ENCODE peak calls at places on chromosome 3, in five cellular contexts. One of them, this sample, is unnamed.

GRCh38 chr3:48400824-48401433 is 28.9 kb downstream of the FBXW12 start:
- DNase-seq in dorsolateral prefrontal cortex: no peak
- DNase-seq in fibroblast of the aortic adventitia: peak; percentile 68
- DNase-seq in sigmoid colon: peak; percentile 85
- DNase-seq in CD8-positive, alpha-beta T cell: peak; percentile 50
- DNase-seq in this sample: peak; percentile 35

GRCh38 chr3:160061525-160061924 is 72.9 kb downstream of the IL12A start:
- DNase-seq in dorsolateral prefrontal cortex: no peak
- DNase-seq in fibroblast of the aortic adventitia: no peak
- DNase-seq in sigmoid colon: no peak
- DNase-seq in CD8-positive, alpha-beta T cell: no peak
- DNase-seq in this sample: no peak

GRCh38 chr3:96266395-96267187 is 547.8 kb upstream of the EPHA6 start:
- DNase-seq in dorsolateral prefrontal cortex: no peak
- DNase-seq in fibroblast of the aortic adventitia: peak; percentile 69
- DNase-seq in sigmoid colon: no peak
- DNase-seq in CD8-positive, alpha-beta T cell: no peak
- DNase-seq in this sample: peak; percentile 22

GRCh38 chr3:195198424-195199346 is 72.3 kb downstream of the XXYLT1 start:
- DNase-seq in dorsolateral prefrontal cortex: no peak
- DNase-seq in fibroblast of the aortic adventitia: no peak
- DNase-seq in sigmoid colon: peak; percentile 35
- DNase-seq in CD8-positive, alpha-beta T cell: no peak
- DNase-seq in this sample: no peak

GRCh38 chr3:18237251-18238005 is 187.7 kb downstream of the SATB1 start:
- DNase-seq in dorsolateral prefrontal cortex: no peak
- DNase-seq in fibroblast of the aortic adventitia: peak; percentile 58
- DNase-seq in sigmoid colon: no peak
- DNase-seq in CD8-positive, alpha-beta T cell: no peak
- DNase-seq in this sample: peak; percentile 72

GRCh38 chr3:59575113-59576001 is 525.5 kb upstream of the CFAP20DC start:
- DNase-seq in dorsolateral prefrontal cortex: peak; percentile 95
- DNase-seq in fibroblast of the aortic adventitia: peak; percentile 85
- DNase-seq in sigmoid colon: peak; percentile 89
- DNase-seq in CD8-positive, alpha-beta T cell: peak; percentile 80
- DNase-seq in this sample: peak; percentile 71

GRCh38 chr3:127035672-127036071 is 52.8 kb downstream of the PLXNA1 start:
- DNase-seq in dorsolateral prefrontal cortex: no peak
- DNase-seq in fibroblast of the aortic adventitia: peak; percentile 82
- DNase-seq in sigmoid colon: peak; percentile 83
- DNase-seq in CD8-positive, alpha-beta T cell: no peak
- DNase-seq in this sample: peak; percentile 29

GRCh38 chr3:174529298-174529697 is 329.8 kb upstream of the NAALADL2 start:
- DNase-seq in dorsolateral prefrontal cortex: no peak
- DNase-seq in fibroblast of the aortic adventitia: no peak
- DNase-seq in sigmoid colon: no peak
- DNase-seq in CD8-positive, alpha-beta T cell: no peak
- DNase-seq in this sample: no peak

GRCh38 chr3:152198655-152199054 is 70.1 kb upstream of the MBNL1 start:
- DNase-seq in dorsolateral prefrontal cortex: no peak
- DNase-seq in fibroblast of the aortic adventitia: no peak
- DNase-seq in sigmoid colon: no peak
- DNase-seq in CD8-positive, alpha-beta T cell: no peak
- DNase-seq in this sample: no peak

GRCh38 chr3:138833908-138834358 is 795 bp downstream of the PIK3CB start:
- DNase-seq in dorsolateral prefrontal cortex: peak; percentile 24
- DNase-seq in fibroblast of the aortic adventitia: peak; percentile 55
- DNase-seq in sigmoid colon: no peak
- DNase-seq in CD8-positive, alpha-beta T cell: no peak
- DNase-seq in this sample: peak; percentile 31

GRCh38 chr3:49842843-49843242 is 13.5 kb downstream of the TRAIP start:
- DNase-seq in dorsolateral prefrontal cortex: no peak
- DNase-seq in fibroblast of the aortic adventitia: no peak
- DNase-seq in sigmoid colon: no peak
- DNase-seq in CD8-positive, alpha-beta T cell: no peak
- DNase-seq in this sample: no peak

GRCh38 chr3:118269537-118270125 is 765.0 kb downstream of the IGSF11 start:
- DNase-seq in dorsolateral prefrontal cortex: no peak
- DNase-seq in fibroblast of the aortic adventitia: no peak
- DNase-seq in sigmoid colon: no peak
- DNase-seq in CD8-positive, alpha-beta T cell: no peak
- DNase-seq in this sample: no peak

GRCh38 chr3:98500019-98500418 is 2.5 kb downstream of the OR5K2 start:
- DNase-seq in dorsolateral prefrontal cortex: no peak
- DNase-seq in fibroblast of the aortic adventitia: no peak
- DNase-seq in sigmoid colon: no peak
- DNase-seq in CD8-positive, alpha-beta T cell: no peak
- DNase-seq in this sample: no peak

GRCh38 chr3:187986514-187986934 is 167.4 kb upstream of the LPP start:
- DNase-seq in dorsolateral prefrontal cortex: no peak
- DNase-seq in fibroblast of the aortic adventitia: peak; percentile 84
- DNase-seq in sigmoid colon: no peak
- DNase-seq in CD8-positive, alpha-beta T cell: peak; percentile 26
- DNase-seq in this sample: peak; percentile 87

GRCh38 chr3:62586356-62586755 is 213.0 kb upstream of the FEZF2 start:
- DNase-seq in dorsolateral prefrontal cortex: no peak
- DNase-seq in fibroblast of the aortic adventitia: peak; percentile 45
- DNase-seq in sigmoid colon: no peak
- DNase-seq in CD8-positive, alpha-beta T cell: no peak
- DNase-seq in this sample: peak; percentile 37

GRCh38 chr3:185337231-185337816 is 25.6 kb upstream of the MAP3K13 start:
- DNase-seq in dorsolateral prefrontal cortex: no peak
- DNase-seq in fibroblast of the aortic adventitia: no peak
- DNase-seq in sigmoid colon: no peak
- DNase-seq in CD8-positive, alpha-beta T cell: no peak
- DNase-seq in this sample: no peak

GRCh38 chr3:52798978-52799476 is 4.4 kb downstream of the ITIH3 start:
- DNase-seq in dorsolateral prefrontal cortex: no peak
- DNase-seq in fibroblast of the aortic adventitia: no peak
- DNase-seq in sigmoid colon: no peak
- DNase-seq in CD8-positive, alpha-beta T cell: no peak
- DNase-seq in this sample: no peak

GRCh38 chr3:71930056-71930991 is 145.4 kb upstream of the PROK2 start:
- DNase-seq in dorsolateral prefrontal cortex: no peak
- DNase-seq in fibroblast of the aortic adventitia: peak; percentile 73
- DNase-seq in sigmoid colon: no peak
- DNase-seq in CD8-positive, alpha-beta T cell: no peak
- DNase-seq in this sample: peak; percentile 13

GRCh38 chr3:29181872-29182271 is 99.0 kb upstream of the RBMS3 start:
- DNase-seq in dorsolateral prefrontal cortex: no peak
- DNase-seq in fibroblast of the aortic adventitia: no peak
- DNase-seq in sigmoid colon: no peak
- DNase-seq in CD8-positive, alpha-beta T cell: no peak
- DNase-seq in this sample: no peak

GRCh38 chr3:46463868-46464241 is 850 bp downstream of the LTF start:
- DNase-seq in dorsolateral prefrontal cortex: no peak
- DNase-seq in fibroblast of the aortic adventitia: no peak
- DNase-seq in sigmoid colon: no peak
- DNase-seq in CD8-positive, alpha-beta T cell: no peak
- DNase-seq in this sample: no peak

GRCh38 chr3:126538966-126539365 is 15.0 kb downstream of the CHST13 start:
- DNase-seq in dorsolateral prefrontal cortex: no peak
- DNase-seq in fibroblast of the aortic adventitia: no peak
- DNase-seq in sigmoid colon: no peak
- DNase-seq in CD8-positive, alpha-beta T cell: no peak
- DNase-seq in this sample: no peak

GRCh38 chr3:47347217-47347801 is 33.5 kb upstream of the PTPN23 start:
- DNase-seq in dorsolateral prefrontal cortex: no peak
- DNase-seq in fibroblast of the aortic adventitia: peak; percentile 69
- DNase-seq in sigmoid colon: peak; percentile 18
- DNase-seq in CD8-positive, alpha-beta T cell: no peak
- DNase-seq in this sample: peak; percentile 23

GRCh38 chr3:184391266-184391665 is 11.4 kb downstream of the CHRD start:
- DNase-seq in dorsolateral prefrontal cortex: no peak
- DNase-seq in fibroblast of the aortic adventitia: no peak
- DNase-seq in sigmoid colon: no peak
- DNase-seq in CD8-positive, alpha-beta T cell: no peak
- DNase-seq in this sample: no peak

GRCh38 chr3:59131016-59131771 is 81.4 kb upstream of the CFAP20DC start:
- DNase-seq in dorsolateral prefrontal cortex: no peak
- DNase-seq in fibroblast of the aortic adventitia: no peak
- DNase-seq in sigmoid colon: no peak
- DNase-seq in CD8-positive, alpha-beta T cell: no peak
- DNase-seq in this sample: no peak

GRCh38 chr3:43073116-43073835 is 32.6 kb downstream of the POMGNT2 start:
- DNase-seq in dorsolateral prefrontal cortex: no peak
- DNase-seq in fibroblast of the aortic adventitia: no peak
- DNase-seq in sigmoid colon: no peak
- DNase-seq in CD8-positive, alpha-beta T cell: no peak
- DNase-seq in this sample: no peak

GRCh38 chr3:134326760-134327593 is 47.3 kb downstream of the AMOTL2 start:
- DNase-seq in dorsolateral prefrontal cortex: no peak
- DNase-seq in fibroblast of the aortic adventitia: peak; percentile 100
- DNase-seq in sigmoid colon: peak; percentile 92
- DNase-seq in CD8-positive, alpha-beta T cell: no peak
- DNase-seq in this sample: peak; percentile 94

GRCh38 chr3:9686050-9686384 is 17.6 kb upstream of the CPNE9 start:
- DNase-seq in dorsolateral prefrontal cortex: no peak
- DNase-seq in fibroblast of the aortic adventitia: no peak
- DNase-seq in sigmoid colon: no peak
- DNase-seq in CD8-positive, alpha-beta T cell: no peak
- DNase-seq in this sample: no peak
- TF ChIP-seq CTCF in dorsolateral prefrontal cortex: no peak
- TF ChIP-seq CTCF in fibroblast of the aortic adventitia: no peak
- TF ChIP-seq CTCF in sigmoid colon: no peak
- TF ChIP-seq CTCF in CD8-positive, alpha-beta T cell: no peak
- TF ChIP-seq CTCF in this sample: no peak

GRCh38 chr3:55405436-55405835 is 81.7 kb downstream of the WNT5A start:
- DNase-seq in dorsolateral prefrontal cortex: no peak
- DNase-seq in fibroblast of the aortic adventitia: peak; percentile 8
- DNase-seq in sigmoid colon: no peak
- DNase-seq in CD8-positive, alpha-beta T cell: no peak
- DNase-seq in this sample: peak; percentile 18
- TF ChIP-seq CTCF in dorsolateral prefrontal cortex: no peak
- TF ChIP-seq CTCF in fibroblast of the aortic adventitia: peak; percentile 17
- TF ChIP-seq CTCF in sigmoid colon: no peak
- TF ChIP-seq CTCF in CD8-positive, alpha-beta T cell: no peak
- TF ChIP-seq CTCF in this sample: peak; percentile 38

GRCh38 chr3:158789592-158789991 is 12.3 kb upstream of the MFSD1 start:
- DNase-seq in dorsolateral prefrontal cortex: no peak
- DNase-seq in fibroblast of the aortic adventitia: peak; percentile 82
- DNase-seq in sigmoid colon: no peak
- DNase-seq in CD8-positive, alpha-beta T cell: no peak
- DNase-seq in this sample: peak; percentile 77
- TF ChIP-seq CTCF in dorsolateral prefrontal cortex: no peak
- TF ChIP-seq CTCF in fibroblast of the aortic adventitia: peak; percentile 32
- TF ChIP-seq CTCF in sigmoid colon: no peak
- TF ChIP-seq CTCF in CD8-positive, alpha-beta T cell: no peak
- TF ChIP-seq CTCF in this sample: peak; percentile 61

GRCh38 chr3:180912304-180913226 is at the start of gene FXR1:
- DNase-seq in dorsolateral prefrontal cortex: peak; percentile 82
- DNase-seq in fibroblast of the aortic adventitia: peak; percentile 76
- DNase-seq in sigmoid colon: peak; percentile 91
- DNase-seq in CD8-positive, alpha-beta T cell: peak; percentile 82
- DNase-seq in this sample: peak; percentile 82
- TF ChIP-seq CTCF in dorsolateral prefrontal cortex: peak; percentile 80
- TF ChIP-seq CTCF in fibroblast of the aortic adventitia: peak; percentile 90
- TF ChIP-seq CTCF in sigmoid colon: peak; percentile 69
- TF ChIP-seq CTCF in CD8-positive, alpha-beta T cell: no peak
- TF ChIP-seq CTCF in this sample: peak; percentile 63

This sample was measured in astrocyte of the spinal cord.